ENCODE peak calls at places on chromosomes 6 and 20, in eight cellular contexts. One of them, this sample, is unnamed.

GRCh38 chr6:39217177-39217864 is 12.0 kb downstream of the KCNK5 start:
- DNase-seq in tibial nerve: no peak
- DNase-seq in RKO: no peak
- DNase-seq in stimulated activated naive CD8-positive, alpha-beta T cell treated with anti-CD3 and anti-CD28 coated beads, Interleukin-15, amount 100 ng/mL, for 72 hours: no peak
- DNase-seq in cardiac muscle cell: no peak
- DNase-seq in esophagus muscularis mucosa: no peak
- DNase-seq in right atrium auricular region: no peak
- DNase-seq in astrocyte: no peak
- DNase-seq in this sample: no peak

GRCh38 chr20:25338112-25339023 is 52.3 kb downstream of the ABHD12 start:
- DNase-seq in right atrium auricular region: no peak
- DNase-seq in RKO: no peak
- DNase-seq in stimulated activated naive CD8-positive, alpha-beta T cell treated with anti-CD3 and anti-CD28 coated beads, Interleukin-15, amount 100 ng/mL, for 72 hours: no peak
- DNase-seq in esophagus muscularis mucosa: no peak
- DNase-seq in tibial nerve: no peak
- DNase-seq in cardiac muscle cell: no peak
- DNase-seq in astrocyte: no peak
- DNase-seq in this sample: no peak

GRCh38 chr20:62206388-62206775 is 13.7 kb downstream of the HRH3 start:
- DNase-seq in right atrium auricular region: no peak
- DNase-seq in RKO: no peak
- DNase-seq in esophagus muscularis mucosa: no peak
- DNase-seq in cardiac muscle cell: no peak
- DNase-seq in astrocyte: no peak
- DNase-seq in tibial nerve: no peak
- DNase-seq in stimulated activated naive CD8-positive, alpha-beta T cell treated with anti-CD3 and anti-CD28 coated beads, Interleukin-15, amount 100 ng/mL, for 72 hours: no peak
- DNase-seq in this sample: no peak

GRCh38 chr6:122789078-122789861 is at the start of gene SMPDL3A:
- DNase-seq in right atrium auricular region: peak; percentile 79
- DNase-seq in esophagus muscularis mucosa: no peak
- DNase-seq in tibial nerve: peak; percentile 46
- DNase-seq in stimulated activated naive CD8-positive, alpha-beta T cell treated with anti-CD3 and anti-CD28 coated beads, Interleukin-15, amount 100 ng/mL, for 72 hours: peak; percentile 36
- DNase-seq in cardiac muscle cell: peak; percentile 82
- DNase-seq in astrocyte: peak; percentile 91
- DNase-seq in RKO: peak; percentile 87
- DNase-seq in this sample: peak; percentile 95

GRCh38 chr6:80197474-80197873 is 91.0 kb downstream of the BCKDHB start:
- DNase-seq in cardiac muscle cell: no peak
- DNase-seq in astrocyte: peak; percentile 48
- DNase-seq in RKO: no peak
- DNase-seq in right atrium auricular region: no peak
- DNase-seq in esophagus muscularis mucosa: no peak
- DNase-seq in tibial nerve: no peak
- DNase-seq in stimulated activated naive CD8-positive, alpha-beta T cell treated with anti-CD3 and anti-CD28 coated beads, Interleukin-15, amount 100 ng/mL, for 72 hours: no peak
- DNase-seq in this sample: no peak

GRCh38 chr20:37395921-37396519 is 50.1 kb downstream of the SRC start:
- DNase-seq in right atrium auricular region: no peak
- DNase-seq in cardiac muscle cell: peak; percentile 80
- DNase-seq in RKO: no peak
- DNase-seq in stimulated activated naive CD8-positive, alpha-beta T cell treated with anti-CD3 and anti-CD28 coated beads, Interleukin-15, amount 100 ng/mL, for 72 hours: no peak
- DNase-seq in tibial nerve: no peak
- DNase-seq in esophagus muscularis mucosa: no peak
- DNase-seq in astrocyte: no peak
- DNase-seq in this sample: peak; percentile 88

GRCh38 chr6:71298459-71298858 is 9.8 kb downstream of the OGFRL1 start:
- DNase-seq in esophagus muscularis mucosa: no peak
- DNase-seq in right atrium auricular region: no peak
- DNase-seq in stimulated activated naive CD8-positive, alpha-beta T cell treated with anti-CD3 and anti-CD28 coated beads, Interleukin-15, amount 100 ng/mL, for 72 hours: no peak
- DNase-seq in cardiac muscle cell: no peak
- DNase-seq in astrocyte: no peak
- DNase-seq in tibial nerve: no peak
- DNase-seq in RKO: no peak
- DNase-seq in this sample: no peak

GRCh38 chr6:341914-342831 is 49.4 kb upstream of the IRF4 start:
- DNase-seq in RKO: no peak
- DNase-seq in stimulated activated naive CD8-positive, alpha-beta T cell treated with anti-CD3 and anti-CD28 coated beads, Interleukin-15, amount 100 ng/mL, for 72 hours: peak; percentile 41
- DNase-seq in esophagus muscularis mucosa: no peak
- DNase-seq in cardiac muscle cell: no peak
- DNase-seq in astrocyte: no peak
- DNase-seq in right atrium auricular region: no peak
- DNase-seq in tibial nerve: no peak
- DNase-seq in this sample: no peak

GRCh38 chr20:9147553-9148024 is 78.7 kb downstream of the PLCB4 start:
- DNase-seq in cardiac muscle cell: no peak
- DNase-seq in tibial nerve: no peak
- DNase-seq in right atrium auricular region: no peak
- DNase-seq in esophagus muscularis mucosa: no peak
- DNase-seq in astrocyte: peak; percentile 20
- DNase-seq in RKO: peak; percentile 16
- DNase-seq in stimulated activated naive CD8-positive, alpha-beta T cell treated with anti-CD3 and anti-CD28 coated beads, Interleukin-15, amount 100 ng/mL, for 72 hours: no peak
- DNase-seq in this sample: no peak

GRCh38 chr20:58084966-58085365 is 143.5 kb downstream of the ANKRD60 start:
- DNase-seq in tibial nerve: no peak
- DNase-seq in cardiac muscle cell: no peak
- DNase-seq in esophagus muscularis mucosa: peak; percentile 57
- DNase-seq in stimulated activated naive CD8-positive, alpha-beta T cell treated with anti-CD3 and anti-CD28 coated beads, Interleukin-15, amount 100 ng/mL, for 72 hours: no peak
- DNase-seq in right atrium auricular region: peak; percentile 28
- DNase-seq in RKO: no peak
- DNase-seq in astrocyte: no peak
- DNase-seq in this sample: no peak

GRCh38 chr6:134058622-134059366 is 6.4 kb upstream of the SLC2A12 start:
- DNase-seq in right atrium auricular region: no peak
- DNase-seq in RKO: no peak
- DNase-seq in stimulated activated naive CD8-positive, alpha-beta T cell treated with anti-CD3 and anti-CD28 coated beads, Interleukin-15, amount 100 ng/mL, for 72 hours: no peak
- DNase-seq in tibial nerve: no peak
- DNase-seq in cardiac muscle cell: no peak
- DNase-seq in astrocyte: no peak
- DNase-seq in esophagus muscularis mucosa: no peak
- DNase-seq in this sample: no peak

GRCh38 chr6:144148891-144149290 is 1.4 kb upstream of the STX11 start:
- DNase-seq in RKO: no peak
- DNase-seq in stimulated activated naive CD8-positive, alpha-beta T cell treated with anti-CD3 and anti-CD28 coated beads, Interleukin-15, amount 100 ng/mL, for 72 hours: no peak
- DNase-seq in esophagus muscularis mucosa: no peak
- DNase-seq in right atrium auricular region: no peak
- DNase-seq in astrocyte: no peak
- DNase-seq in cardiac muscle cell: no peak
- DNase-seq in tibial nerve: no peak
- DNase-seq in this sample: no peak